ENCODE peak calls at places on chromosome 2, in five cellular contexts. One of them, this sample, is unnamed.

GRCh38 chr2:166060191-166060590 is 67.6 kb downstream of the SCN1A start:
- DNase-seq in stimulated activated CD8-positive, alpha-beta memory T cell treated with anti-CD3 and anti-CD28 coated beads, Interleukin-7, amount 100 ng/mL, for 1 hour: no peak
- DNase-seq in caudate nucleus: no peak
- DNase-seq in left ventricle myocardium inferior: no peak
- DNase-seq in activated T-cell treated with anti-CD3 and anti-CD28 coated beads for 1 hour: no peak
- DNase-seq in this sample: no peak

GRCh38 chr2:149991576-149991975 is 404.0 kb upstream of the MMADHC start:
- DNase-seq in stimulated activated CD8-positive, alpha-beta memory T cell treated with anti-CD3 and anti-CD28 coated beads, Interleukin-7, amount 100 ng/mL, for 1 hour: no peak
- DNase-seq in caudate nucleus: no peak
- DNase-seq in left ventricle myocardium inferior: no peak
- DNase-seq in activated T-cell treated with anti-CD3 and anti-CD28 coated beads for 1 hour: no peak
- DNase-seq in this sample: no peak

GRCh38 chr2:241609859-241610793 is 26.8 kb downstream of the THAP4 start:
- DNase-seq in stimulated activated CD8-positive, alpha-beta memory T cell treated with anti-CD3 and anti-CD28 coated beads, Interleukin-7, amount 100 ng/mL, for 1 hour: peak; percentile 76
- DNase-seq in caudate nucleus: peak; percentile 83
- DNase-seq in left ventricle myocardium inferior: peak; percentile 86
- DNase-seq in activated T-cell treated with anti-CD3 and anti-CD28 coated beads for 1 hour: peak; percentile 83
- DNase-seq in this sample: peak; percentile 90

GRCh38 chr2:217650229-217650628 is 352.6 kb downstream of the TNS1 start:
- DNase-seq in stimulated activated CD8-positive, alpha-beta memory T cell treated with anti-CD3 and anti-CD28 coated beads, Interleukin-7, amount 100 ng/mL, for 1 hour: no peak
- DNase-seq in caudate nucleus: no peak
- DNase-seq in left ventricle myocardium inferior: no peak
- DNase-seq in activated T-cell treated with anti-CD3 and anti-CD28 coated beads for 1 hour: no peak
- DNase-seq in this sample: no peak

GRCh38 chr2:62787381-62787780 is 81.9 kb downstream of the EHBP1 start:
- DNase-seq in stimulated activated CD8-positive, alpha-beta memory T cell treated with anti-CD3 and anti-CD28 coated beads, Interleukin-7, amount 100 ng/mL, for 1 hour: no peak
- DNase-seq in caudate nucleus: no peak
- DNase-seq in left ventricle myocardium inferior: no peak
- DNase-seq in activated T-cell treated with anti-CD3 and anti-CD28 coated beads for 1 hour: no peak
- DNase-seq in this sample: no peak

GRCh38 chr2:1736045-1736444 is 8.3 kb downstream of the PXDN start:
- DNase-seq in stimulated activated CD8-positive, alpha-beta memory T cell treated with anti-CD3 and anti-CD28 coated beads, Interleukin-7, amount 100 ng/mL, for 1 hour: no peak
- DNase-seq in caudate nucleus: no peak
- DNase-seq in left ventricle myocardium inferior: no peak
- DNase-seq in activated T-cell treated with anti-CD3 and anti-CD28 coated beads for 1 hour: no peak
- DNase-seq in this sample: no peak

GRCh38 chr2:238225121-238225520 is 14.7 kb downstream of the HES6 start:
- DNase-seq in stimulated activated CD8-positive, alpha-beta memory T cell treated with anti-CD3 and anti-CD28 coated beads, Interleukin-7, amount 100 ng/mL, for 1 hour: no peak
- DNase-seq in caudate nucleus: no peak
- DNase-seq in left ventricle myocardium inferior: no peak
- DNase-seq in activated T-cell treated with anti-CD3 and anti-CD28 coated beads for 1 hour: no peak
- DNase-seq in this sample: no peak

GRCh38 chr2:133266926-133267590 is 301.2 kb downstream of the NCKAP5 start:
- DNase-seq in stimulated activated CD8-positive, alpha-beta memory T cell treated with anti-CD3 and anti-CD28 coated beads, Interleukin-7, amount 100 ng/mL, for 1 hour: no peak
- DNase-seq in caudate nucleus: no peak
- DNase-seq in left ventricle myocardium inferior: no peak
- DNase-seq in activated T-cell treated with anti-CD3 and anti-CD28 coated beads for 1 hour: no peak
- DNase-seq in this sample: no peak

GRCh38 chr2:101787097-101787496 is 89.6 kb downstream of the MAP4K4 start:
- DNase-seq in stimulated activated CD8-positive, alpha-beta memory T cell treated with anti-CD3 and anti-CD28 coated beads, Interleukin-7, amount 100 ng/mL, for 1 hour: no peak
- DNase-seq in caudate nucleus: no peak
- DNase-seq in left ventricle myocardium inferior: no peak
- DNase-seq in activated T-cell treated with anti-CD3 and anti-CD28 coated beads for 1 hour: no peak
- DNase-seq in this sample: no peak

GRCh38 chr2:174014699-174015070 is 49.5 kb upstream of the SP3 start:
- DNase-seq in stimulated activated CD8-positive, alpha-beta memory T cell treated with anti-CD3 and anti-CD28 coated beads, Interleukin-7, amount 100 ng/mL, for 1 hour: no peak
- DNase-seq in caudate nucleus: no peak
- DNase-seq in left ventricle myocardium inferior: no peak
- DNase-seq in activated T-cell treated with anti-CD3 and anti-CD28 coated beads for 1 hour: no peak
- DNase-seq in this sample: no peak

This sample was measured in left colon.